ENCODE peak calls at places on chromosomes 2 and 18, in nine cellular contexts. C, P, A, N, R, Y, L, Q and V are unnamed samples. For H3K4me1, the result is how much of the 10 kb centered on the place peaks cover.

GRCh38 chr2:148813603-148814065 is 61.4 kb upstream of the KIF5C start:
- DNase-seq in Q (no peak), Y (peak), C (peak), R (peak), P (no peak), A (no peak), L (no peak), N (no peak), V (no peak)

GRCh38 chr2:207149253-207150213 is 16.2 kb downstream of the KLF7 start:
- DNase-seq in A (no peak), Y (no peak), L (no peak), Q (peak), R (no peak), P (no peak), N (peak), C (no peak), V (peak)

GRCh38 chr2:39632871-39633270 is 32.8 kb upstream of the TMEM178A start:
- DNase-seq in Y (no peak), C (no peak), Q (no peak), N (no peak), R (no peak), L (no peak), A (no peak), P (no peak), V (no peak)

GRCh38 chr2:113964436-113964835 is 74.5 kb downstream of the ACTR3 start:
- DNase-seq in A (no peak), C (no peak), Y (no peak), P (no peak), Q (no peak), R (no peak), N (no peak), L (no peak), V (no peak)

GRCh38 chr2:217952409-217952808 is 50.4 kb downstream of the TNS1 start:
- DNase-seq in Y (no peak), P (no peak), N (no peak), C (no peak), A (no peak), L (no peak), Q (no peak), R (no peak), V (no peak)

GRCh38 chr2:191638079-191638801 is 39.7 kb upstream of the NABP1 start:
- DNase-seq in A (no peak), C (no peak), L (no peak), Y (no peak), R (no peak), N (no peak), Q (no peak), P (no peak), V (no peak)

GRCh38 chr18:25066536-25066935 is 285.4 kb downstream of the ZNF521 start:
- DNase-seq in R (no peak), P (no peak), L (no peak), Y (no peak), Q (no peak), A (no peak), N (no peak), C (no peak), V (no peak)

GRCh38 chr2:186612555-186613440 is 22.9 kb downstream of the ITGAV start:
- DNase-seq in P (no peak), R (no peak), L (no peak), C (no peak), Y (no peak), Q (no peak), A (no peak), N (no peak), V (no peak)

GRCh38 chr2:119178811-119179601 is 20.5 kb upstream of the C1QL2 start:
- DNase-seq in R (no peak), N (no peak), C (no peak), A (no peak), L (no peak), Y (no peak), P (peak), Q (no peak), V (no peak)

GRCh38 chr2:11073251-11073650 is 82.0 kb upstream of the SLC66A3 start:
- DNase-seq in N (peak), C (no peak), R (peak), A (no peak), P (peak), Q (peak), L (peak), Y (no peak), V (no peak)

GRCh38 chr18:2173464-2173863 is 397.8 kb downstream of the METTL4 start:
- DNase-seq in R (no peak), N (peak), C (no peak), L (no peak), P (peak), Q (no peak), Y (no peak), A (no peak), V (peak)

GRCh38 chr2:219155054-219155644 is 5.5 kb downstream of the NHEJ1 start:
- DNase-seq in L (peak), N (peak), Q (no peak), P (peak), C (peak), A (peak), Y (no peak), R (peak), V (no peak)

GRCh38 chr2:233174131-233174530 is 77.3 kb upstream of the ATG16L1 start:
- DNase-seq in Q (no peak), N (no peak), R (no peak), A (no peak), P (no peak), Y (no peak), C (no peak), L (no peak), V (no peak)

GRCh38 chr2:95374029-95374428 is 28.5 kb upstream of the FAHD2A start:
- DNase-seq in N (no peak), R (no peak), C (peak), Y (no peak), A (no peak), P (no peak), L (no peak), Q (no peak), V (no peak)

GRCh38 chr2:238097988-238098853 is 1.9 kb upstream of the ESPNL start:
- DNase-seq in N (peak), L (peak), R (peak), A (peak), Q (peak), C (peak), P (peak), Y (no peak), V (peak)

GRCh38 chr2:17934721-17935120 is 56.3 kb downstream of the KCNS3 start:
- DNase-seq in C (no peak), P (no peak), A (no peak), Y (no peak), N (no peak), L (no peak), R (no peak), Q (no peak), V (peak)

GRCh38 chr2:112824701-112825099 is 11.9 kb downstream of the IL1B start:
- DNase-seq in A (no peak), C (no peak), Y (no peak), P (no peak), L (no peak), Q (no peak), N (no peak), R (no peak), V (no peak)

GRCh38 chr18:13428319-13428718 is 209.8 kb downstream of the LDLRAD4 start:
- DNase-seq in L (no peak), C (no peak), N (no peak), A (no peak), Q (no peak), R (no peak), P (no peak), Y (no peak), V (no peak)

GRCh38 chr2:189253841-189254240 is 74.3 kb upstream of the COL5A2 start:
- DNase-seq in R (no peak), P (no peak), A (no peak), C (no peak), Y (no peak), L (no peak), Q (no peak), N (no peak), V (no peak)

GRCh38 chr2:241629762-241630435 is 7.1 kb downstream of the THAP4 start:
- DNase-seq in R (no peak), N (no peak), P (no peak), C (no peak), A (no peak), Q (no peak), Y (no peak), L (no peak), V (no peak)

GRCh38 chr2:37523861-37524362 is 147.5 kb downstream of the CDC42EP3 start:
- DNase-seq in L (no peak), P (no peak), C (peak), Q (peak), A (peak), N (peak), Y (no peak), R (peak), V (peak)

GRCh38 chr2:9228088-9228751 is 21.6 kb downstream of the ASAP2 start:
- DNase-seq in R (no peak), C (no peak), N (peak), Y (no peak), A (no peak), Q (no peak), P (no peak), L (no peak), V (no peak)

GRCh38 chr2:126999342-126999741 is 100.7 kb downstream of the TEX51 start:
- DNase-seq in L (no peak), R (no peak), N (no peak), Q (no peak), A (no peak), P (no peak), Y (no peak), C (no peak), V (no peak)

GRCh38 chr18:3250237-3251107 is 2.9 kb downstream of the MYL12A start:
- DNase-seq in P (no peak), Q (no peak), N (peak), A (no peak), Y (no peak), R (no peak), L (no peak), C (no peak), V (no peak)
- TF ChIP-seq POLR2A in P (no peak), Q (no peak), N (peak), A (no peak), Y (peak), R (no peak), L (no peak), C (no peak), V (no peak)

DNA sequence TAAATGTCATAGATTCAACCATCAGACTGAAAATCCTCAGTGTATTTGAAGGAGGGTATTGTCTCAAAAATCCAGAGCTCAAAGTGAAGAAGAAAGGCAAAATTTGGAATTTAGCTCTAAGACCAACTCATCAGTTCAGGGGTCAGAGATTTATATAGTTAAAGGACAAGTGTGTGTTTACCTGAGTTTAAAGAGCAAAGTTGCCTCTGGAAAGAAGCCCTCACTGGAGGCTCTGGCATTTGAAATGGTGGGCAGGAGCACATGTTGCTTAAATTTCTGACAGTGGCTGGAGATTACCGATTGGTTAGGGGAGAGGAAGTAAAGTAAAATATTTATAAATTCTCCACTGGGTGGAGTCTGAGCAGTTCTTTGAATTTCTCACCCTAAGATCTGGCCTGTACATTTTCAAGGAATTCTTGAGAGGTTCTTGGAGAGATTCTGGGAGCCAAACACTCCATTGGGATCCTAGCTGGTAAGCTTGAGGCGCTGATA is at the start of gene KYNU:
- DNase-seq in P (peak), A (no peak), C (no peak), Q (no peak), Y (no peak), R (no peak), L (no peak), N (no peak), V (no peak)
- H3K4me1 ChIP-seq in P (half or more), A (under half), C (under half), Q (under half), Y (under half), R (under half), L (under half), N (under half), V (under half)

GRCh38 chr18:48777026-48777736 is 173.6 kb downstream of the SMAD7 start:
- DNase-seq in A (no peak), C (peak), L (no peak), Q (peak), R (peak), N (peak), P (peak), Y (no peak), V (peak)

GRCh38 chr18:48776641-48777025 is 174.1 kb downstream of the SMAD7 start:
- DNase-seq in L (no peak), R (no peak), Q (no peak), Y (no peak), N (no peak), A (no peak), C (no peak), P (no peak), V (no peak)

GRCh38 chr18:48778344-48779011 is 172.3 kb downstream of the SMAD7 start:
- DNase-seq in C (no peak), L (no peak), N (no peak), R (no peak), P (no peak), Q (no peak), Y (peak), A (no peak), V (no peak)

GRCh38 chr18:48776161-48776555 is 174.6 kb downstream of the SMAD7 start:
- DNase-seq in N (no peak), P (no peak), Y (no peak), Q (no peak), A (no peak), R (no peak), C (no peak), L (no peak), V (no peak)

DNA sequence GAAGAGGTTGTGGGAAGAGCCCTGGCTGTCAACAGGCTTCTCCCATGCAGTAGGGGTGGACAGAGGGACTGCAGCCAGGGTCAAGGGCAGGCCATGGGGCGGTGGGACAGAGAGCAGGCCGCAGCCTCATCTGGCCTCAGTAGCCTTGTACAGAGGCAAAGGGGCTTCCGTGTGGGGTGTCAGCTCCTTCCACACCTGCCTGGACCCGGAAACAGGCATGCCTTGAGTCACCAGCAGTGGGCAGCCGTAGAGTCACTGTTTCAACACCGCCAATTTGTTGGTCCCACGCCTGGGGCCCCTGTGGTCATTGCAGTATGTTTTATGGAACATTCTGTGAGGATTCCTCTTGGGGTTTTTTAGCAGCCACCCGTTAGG is 173.0 kb downstream of the SMAD7 start:
- DNase-seq in A (no peak), Q (peak), N (no peak), P (no peak), Y (no peak), R (no peak), C (no peak), L (no peak), V (no peak)
- TF ChIP-seq CTCF in A (no peak), Q (no peak), N (no peak), P (no peak), Y (peak), R (no peak), C (no peak), L (no peak), V (no peak)

DNA sequence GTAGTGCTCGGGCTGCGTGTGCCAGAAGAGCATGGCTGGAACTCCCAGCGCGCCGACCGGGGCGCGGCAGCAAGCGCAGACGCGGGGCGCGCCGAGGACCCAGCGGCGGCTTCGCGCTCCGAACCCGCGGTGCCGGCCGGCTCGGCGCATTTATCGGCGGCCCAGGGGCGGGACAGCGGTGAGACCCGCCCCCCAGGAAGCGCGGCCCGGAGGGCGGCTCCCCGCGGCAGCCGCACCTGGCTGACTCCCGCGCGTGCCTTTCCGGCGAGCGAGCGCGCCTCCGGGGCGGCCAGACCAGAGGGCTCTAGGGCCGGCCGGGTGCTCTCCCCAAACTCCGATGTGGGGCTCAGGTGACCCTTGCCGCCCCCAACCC is at the start of gene TFCP2L1:
- DNase-seq in N (no peak), Y (no peak), R (peak), L (no peak), A (no peak), P (peak), Q (no peak), C (peak), V (no peak)
- TF ChIP-seq POLR2A in N (no peak), Y (no peak), R (peak), L (peak), A (no peak), P (peak), Q (no peak), C (peak), V (no peak)

GRCh38 chr2:196249171-196249570 is 77.8 kb upstream of the STK17B start:
- DNase-seq in P (no peak), N (no peak), Q (no peak), C (no peak), L (no peak), A (no peak), R (no peak), Y (no peak), V (no peak)

GRCh38 chr2:196248467-196249104 is 77.2 kb upstream of the STK17B start:
- DNase-seq in R (no peak), N (no peak), A (no peak), Y (no peak), C (no peak), Q (no peak), P (no peak), L (no peak), V (no peak)

GRCh38 chr2:196245746-196246145 is 74.4 kb upstream of the STK17B start:
- DNase-seq in A (no peak), Q (no peak), Y (no peak), C (no peak), N (no peak), L (no peak), P (no peak), R (no peak), V (no peak)

GRCh38 chr2:196247979-196248286 is 76.6 kb upstream of the STK17B start:
- DNase-seq in Q (no peak), P (no peak), Y (no peak), N (no peak), R (no peak), A (no peak), C (no peak), L (no peak), V (no peak)

DNA sequence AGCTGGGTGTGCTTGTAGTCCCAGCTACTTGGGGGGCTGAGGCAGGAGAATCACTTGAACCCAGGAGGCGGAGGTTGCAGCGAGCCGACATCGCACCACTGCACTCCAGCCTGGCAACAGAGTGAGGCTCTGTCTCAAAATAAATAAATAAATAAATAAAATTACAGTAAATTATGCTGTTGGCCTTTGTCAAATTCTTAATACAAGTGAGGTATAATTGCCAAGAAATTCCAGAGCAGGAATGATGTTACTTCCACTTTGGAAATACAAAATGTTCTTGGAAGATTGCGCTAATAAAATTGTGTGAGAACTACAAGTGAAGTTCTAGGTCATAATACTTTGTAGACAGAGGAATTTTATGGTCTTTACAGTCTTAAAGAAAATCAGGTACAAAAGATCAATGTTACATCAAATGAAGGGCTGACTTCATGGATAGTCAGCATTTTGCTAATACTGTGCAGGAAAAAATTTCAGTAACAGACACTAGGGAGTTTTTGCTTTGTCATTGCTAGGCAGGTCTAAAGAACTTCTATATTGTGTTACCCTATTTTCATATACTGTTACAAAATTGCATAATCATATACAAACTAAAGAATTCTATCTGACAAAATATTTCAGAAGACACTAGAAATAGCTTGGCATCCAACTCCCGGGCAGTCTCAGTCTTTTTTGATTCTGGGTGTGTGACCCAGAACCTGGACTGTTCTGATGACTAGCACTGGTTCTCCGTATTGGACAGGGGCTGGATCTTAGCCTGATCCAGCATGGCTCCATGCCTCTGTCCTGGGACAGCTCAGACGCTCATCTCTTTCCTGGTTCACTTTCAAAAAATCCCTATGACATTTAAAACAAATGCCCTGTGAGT is 76.0 kb upstream of the STK17B start:
- DNase-seq in Q (no peak), L (no peak), A (no peak), C (no peak), R (no peak), P (no peak), Y (no peak), N (no peak), V (no peak)
- H3K4me1 ChIP-seq in Q (under half), L (under half), A (under half), C (under half), R (under half), P (under half), Y (under half), N (under half), V (under half)